ENCODE peak calls at places on chromosome 10, in seven cellular contexts. X, W, C, Y, O, P and K are unnamed samples.

GRCh38 chr10:15230257-15230656 is 61.8 kb upstream of the NMT2 start:
- DNase-seq in X (no peak), W (no peak), C (no peak), Y (no peak), O (no peak), P (no peak), K (no peak)

GRCh38 chr10:1414893-1415292 is 322.4 kb downstream of the ADARB2 start:
- DNase-seq in X (no peak), W (no peak), C (no peak), Y (peak; percentile 9), O (no peak), P (no peak), K (peak; percentile 6)

GRCh38 chr10:15660990-15661389 is 58.7 kb downstream of the ITGA8 start:
- DNase-seq in X (no peak), W (no peak), C (no peak), Y (no peak), O (peak; percentile 51), P (no peak), K (peak; percentile 46)

GRCh38 chr10:88919041-88919440 is 33.5 kb downstream of the ACTA2 start:
- DNase-seq in X (no peak), W (no peak), C (no peak), Y (no peak), O (no peak), P (no peak), K (no peak)

GRCh38 chr10:33841678-33842077 is 507.2 kb upstream of the NRP1 start:
- DNase-seq in X (no peak), W (no peak), C (no peak), Y (no peak), O (no peak), P (no peak), K (no peak)

GRCh38 chr10:113015201-113015600 is 65.2 kb downstream of the TCF7L2 start:
- DNase-seq in X (no peak), W (no peak), C (no peak), Y (no peak), O (no peak), P (no peak), K (no peak)

GRCh38 chr10:66795871-66796270 is 130.0 kb upstream of the LRRTM3 start:
- DNase-seq in X (peak; percentile 36), W (no peak), C (no peak), Y (no peak), O (no peak), P (no peak), K (no peak)

GRCh38 chr10:91551856-91552255 is 81.0 kb downstream of the PPP1R3C start:
- DNase-seq in X (peak; percentile 5), W (peak; percentile 19), C (peak; percentile 45), Y (no peak), O (peak; percentile 89), P (no peak), K (peak; percentile 84)

GRCh38 chr10:6299234-6299633 is 96.5 kb downstream of the PFKFB3 start:
- DNase-seq in X (peak; percentile 70), W (no peak), C (no peak), Y (no peak), O (peak; percentile 52), P (no peak), K (peak; percentile 83)

GRCh38 chr10:21989453-21990154 is 13.9 kb downstream of the DNAJC1 start:
- DNase-seq in X (no peak), W (peak; percentile 18), C (peak; percentile 43), Y (no peak), O (peak; percentile 90), P (no peak), K (peak; percentile 84)

GRCh38 chr10:112435013-112435619 is 11.6 kb downstream of the ZDHHC6 start:
- DNase-seq in X (peak; percentile 19), W (no peak), C (no peak), Y (no peak), O (peak; percentile 24), P (no peak), K (no peak)

GRCh38 chr10:97508342-97508741 is 9.6 kb downstream of the UBTD1 start:
- DNase-seq in X (peak; percentile 52), W (no peak), C (no peak), Y (no peak), O (peak; percentile 65), P (no peak), K (no peak)

GRCh38 chr10:13787015-13787421 is 200.3 kb downstream of the PRPF18 start:
- DNase-seq in X (peak; percentile 84), W (peak; percentile 18), C (no peak), Y (peak; percentile 76), O (peak; percentile 75), P (no peak), K (no peak)

GRCh38 chr10:19917756-19918478 is 101.7 kb downstream of the PLXDC2 start:
- DNase-seq in X (peak; percentile 89), W (no peak), C (no peak), Y (no peak), O (peak; percentile 76), P (no peak), K (peak; percentile 62)

GRCh38 chr10:17476073-17476472 is 21.7 kb upstream of the ST8SIA6 start:
- DNase-seq in X (no peak), W (no peak), C (no peak), Y (no peak), O (no peak), P (no peak), K (no peak)

GRCh38 chr10:112838784-112839481 is 111.1 kb upstream of the TCF7L2 start:
- DNase-seq in X (no peak), W (no peak), C (no peak), Y (no peak), O (peak; percentile 83), P (no peak), K (peak; percentile 72)

GRCh38 chr10:133446979-133447378 is 6.8 kb upstream of the SCART1 start:
- DNase-seq in X (no peak), W (no peak), C (no peak), Y (no peak), O (no peak), P (no peak), K (no peak)

GRCh38 chr10:103553743-103554487 is 60.4 kb downstream of the NEURL1 start:
- DNase-seq in X (no peak), W (no peak), C (no peak), Y (no peak), O (no peak), P (no peak), K (no peak)

GRCh38 chr10:132980426-132981172 is 38.2 kb upstream of the CFAP46 start:
- DNase-seq in X (no peak), W (no peak), C (no peak), Y (no peak), O (no peak), P (no peak), K (no peak)

GRCh38 chr10:86226801-86227201 is 139.8 kb downstream of the GRID1 start:
- DNase-seq in X (no peak), W (no peak), C (no peak), Y (no peak), O (no peak), P (no peak), K (no peak)

GRCh38 chr10:22693371-22693784 is 21.0 kb downstream of the PIP4K2A start:
- DNase-seq in X (no peak), W (no peak), C (peak; percentile 55), Y (no peak), O (no peak), P (no peak), K (no peak)

GRCh38 chr10:68284597-68284996 is 47.3 kb upstream of the HNRNPH3 start:
- DNase-seq in X (no peak), W (no peak), C (no peak), Y (no peak), O (no peak), P (no peak), K (no peak)

GRCh38 chr10:35074266-35074665 is 15.9 kb downstream of the CUL2 start:
- DNase-seq in X (peak; percentile 63), W (no peak), C (no peak), Y (no peak), O (no peak), P (no peak), K (no peak)

GRCh38 chr10:129547583-129547982 is 80.5 kb downstream of the MGMT start:
- DNase-seq in X (no peak), W (no peak), C (no peak), Y (no peak), O (no peak), P (no peak), K (no peak)

GRCh38 chr10:131310904-131311660 is 439 bp downstream of the TCERG1L start:
- DNase-seq in X (no peak), W (no peak), C (no peak), Y (no peak), O (no peak), P (no peak), K (peak; percentile 77)